ENCODE peak calls at places on chromosomes 7 and 10, in ten cellular contexts. X is T-cell, D is fibroblast of pulmonary artery, H is activated B cell treated with CpG ODN at 0.5 μM for 24 hours, N is CMK, S is IMR-90, E is endothelial cell, J is GM06990, Q is brain pericyte, O is ELR. F is an unnamed sample.

GRCh38 chr7:140238778-140239652 is 62.2 kb upstream of the KDM7A start:
- DNase-seq in X (no peak), D (no peak), H (no peak), N (no peak), S (no peak), E (no peak), J (no peak), Q (no peak), O (no peak), F (no peak)

GRCh38 chr10:132270721-132271457 is 36.9 kb downstream of the STK32C start:
- DNase-seq in X (no peak), D (no peak), H (no peak), N (no peak), S (no peak), E (no peak), J (no peak), Q (no peak), O (no peak), F (no peak)

GRCh38 chr7:14676896-14677295 is 225.7 kb downstream of the DGKB start:
- DNase-seq in X (no peak), D (no peak), H (no peak), N (no peak), S (no peak), E (no peak), J (no peak), Q (no peak), O (no peak), F (no peak)

GRCh38 chr7:127833641-127834040 is 181.6 kb downstream of the SND1 start:
- DNase-seq in X (no peak), D (peak), H (no peak), N (no peak), S (peak), E (no peak), J (no peak), Q (no peak), O (no peak), F (no peak)

GRCh38 chr10:85791846-85792532 is 574.6 kb downstream of the GRID1 start:
- DNase-seq in X (no peak), D (peak), H (no peak), N (no peak), S (no peak), E (no peak), J (no peak), Q (no peak), O (no peak), F (no peak)

GRCh38 chr10:52755297-52756062 is 17.1 kb downstream of the MBL2 start:
- DNase-seq in X (no peak), D (peak), H (no peak), N (no peak), S (peak), E (no peak), J (no peak), Q (no peak), O (no peak), F (no peak)

GRCh38 chr10:73941300-73941699 is 30.4 kb downstream of the PLAU start:
- DNase-seq in X (no peak), D (no peak), H (no peak), N (no peak), S (no peak), E (no peak), J (no peak), Q (no peak), O (peak), F (no peak)

GRCh38 chr10:77637986-77638765 is 568 bp upstream of the KCNMA1 start:
- DNase-seq in X (no peak), D (peak), H (no peak), N (no peak), S (peak), E (peak), J (peak), Q (no peak), O (peak), F (no peak)

GRCh38 chr7:101608772-101609713 is 20.1 kb downstream of the MYL10 start:
- DNase-seq in X (no peak), D (no peak), H (no peak), N (no peak), S (no peak), E (no peak), J (no peak), Q (no peak), O (no peak), F (peak)

GRCh38 chr10:50567384-50567783 is 56.4 kb downstream of the SGMS1 start:
- DNase-seq in X (no peak), D (no peak), H (no peak), N (no peak), S (no peak), E (no peak), J (no peak), Q (no peak), O (no peak), F (no peak)

GRCh38 chr10:11256896-11257295 is 239.2 kb downstream of the CELF2 start:
- DNase-seq in X (no peak), D (no peak), H (no peak), N (no peak), S (no peak), E (no peak), J (no peak), Q (no peak), O (no peak), F (no peak)

GRCh38 chr10:127976286-127976685 is 69.4 kb downstream of the PTPRE start:
- DNase-seq in X (no peak), D (no peak), H (no peak), N (no peak), S (no peak), E (no peak), J (no peak), Q (no peak), O (no peak), F (no peak)

GRCh38 chr10:80617807-80618206 is 80.1 kb downstream of the SH2D4B start:
- DNase-seq in X (no peak), D (no peak), H (no peak), N (no peak), S (no peak), E (no peak), J (no peak), Q (no peak), O (no peak), F (no peak)

GRCh38 chr10:11678074-11678793 is 63.9 kb upstream of the ECHDC3 start:
- DNase-seq in X (no peak), D (peak), H (peak), N (no peak), S (no peak), E (no peak), J (peak), Q (no peak), O (peak), F (peak)

GRCh38 chr7:141014091-141014490 is 661 bp downstream of the MRPS33 start:
- DNase-seq in X (no peak), D (peak), H (no peak), N (no peak), S (peak), E (no peak), J (no peak), Q (no peak), O (peak), F (no peak)